ENCODE peak calls at places on chromosomes 13 and 19, in eight cellular contexts. S, D, U, J, F, P, O and Z are unnamed samples.
A peak's percentile ranks its signal among the peaks of the same experiment; 100 is the strongest.

GRCh38 chr13:35927554-35927953 is 203.6 kb downstream of the DCLK1 start:
- DNase-seq in S (no peak), D (no peak), U (peak; percentile 94), J (no peak), F (no peak), P (no peak), O (no peak), Z (no peak)

GRCh38 chr19:1062387-1063029 is 4.5 kb upstream of the ARHGAP45 start:
- DNase-seq in S (peak; percentile 72), D (no peak), U (no peak), J (no peak), F (no peak), P (no peak), O (no peak), Z (no peak)

GRCh38 chr13:36412736-36413135 is 19.6 kb upstream of the CCNA1 start:
- DNase-seq in S (no peak), D (no peak), U (no peak), J (no peak), F (no peak), P (no peak), O (no peak), Z (no peak)

GRCh38 chr13:62799931-62800436 is 1384.3 kb upstream of the PCDH20 start:
- DNase-seq in S (no peak), D (no peak), U (no peak), J (no peak), F (no peak), P (no peak), O (no peak), Z (no peak)

GRCh38 chr13:26962671-26963070 is 202.1 kb upstream of the GPR12 start:
- DNase-seq in S (no peak), D (no peak), U (no peak), J (no peak), F (no peak), P (no peak), O (no peak), Z (no peak)

GRCh38 chr13:39818953-39819352 is 163.5 kb downstream of the COG6 start:
- DNase-seq in S (no peak), D (no peak), U (no peak), J (no peak), F (no peak), P (no peak), O (no peak), Z (no peak)

GRCh38 chr13:32314271-32314967 is 744 bp downstream of the ZAR1L start:
- DNase-seq in S (no peak), D (no peak), U (no peak), J (no peak), F (no peak), P (peak; percentile 34), O (no peak), Z (no peak)

GRCh38 chr19:31981545-31981944 is 363.9 kb upstream of the ZNF507 start:
- DNase-seq in S (no peak), D (no peak), U (no peak), J (no peak), F (no peak), P (no peak), O (no peak), Z (no peak)

GRCh38 chr19:2250765-2251576 is 1.8 kb downstream of the AMH start:
- DNase-seq in S (no peak), D (no peak), U (no peak), J (no peak), F (no peak), P (no peak), O (no peak), Z (no peak)

GRCh38 chr19:50832666-50833065 is 708 bp downstream of the KLK15 start:
- DNase-seq in S (no peak), D (no peak), U (no peak), J (no peak), F (no peak), P (no peak), O (no peak), Z (no peak)

GRCh38 chr13:99979453-99980200 is 2.0 kb upstream of the ZIC2 start:
- DNase-seq in S (peak; percentile 70), D (no peak), U (no peak), J (no peak), F (no peak), P (no peak), O (peak; percentile 82), Z (no peak)

GRCh38 chr13:19618925-19619324 is 14.5 kb upstream of the MPHOSPH8 start:
- DNase-seq in S (peak; percentile 33), D (no peak), U (peak; percentile 63), J (peak; percentile 35), F (no peak), P (no peak), O (no peak), Z (no peak)

GRCh38 chr13:35714588-35714987 is 238.1 kb upstream of the MAB21L1 start:
- DNase-seq in S (peak; percentile 44), D (no peak), U (peak; percentile 27), J (no peak), F (no peak), P (peak; percentile 36), O (no peak), Z (no peak)

GRCh38 chr19:12647490-12648071 is 19.0 kb downstream of the MAN2B1 start:
- DNase-seq in S (peak; percentile 92), D (no peak), U (no peak), J (no peak), F (no peak), P (peak; percentile 71), O (no peak), Z (no peak)

GRCh38 chr13:34822681-34823080 is 119.4 kb upstream of the NBEA start:
- DNase-seq in S (no peak), D (no peak), U (no peak), J (no peak), F (no peak), P (no peak), O (no peak), Z (no peak)

GRCh38 chr13:30373727-30374126 is 48.6 kb upstream of the UBE2L5 start:
- DNase-seq in S (no peak), D (no peak), U (peak; percentile 76), J (no peak), F (peak; percentile 30), P (no peak), O (no peak), Z (peak; percentile 14)

GRCh38 chr19:38686530-38686888 is 39.1 kb downstream of the ACTN4 start:
- DNase-seq in S (peak; percentile 44), D (no peak), U (no peak), J (no peak), F (peak; percentile 60), P (no peak), O (no peak), Z (no peak)

GRCh38 chr13:33040116-33040515 is 23.9 kb downstream of the KL start:
- DNase-seq in S (no peak), D (no peak), U (no peak), J (no peak), F (no peak), P (no peak), O (no peak), Z (no peak)

GRCh38 chr19:50167314-50167721 is 4.2 kb upstream of the IZUMO2 start:
- DNase-seq in S (no peak), D (no peak), U (no peak), J (no peak), F (no peak), P (no peak), O (no peak), Z (no peak)

GRCh38 chr19:4376991-4377781 is 23.2 kb downstream of the SH3GL1 start:
- DNase-seq in S (no peak), D (no peak), U (no peak), J (no peak), F (no peak), P (peak; percentile 72), O (no peak), Z (no peak)

GRCh38 chr13:45966715-45967114 is 85.8 kb downstream of the ZC3H13 start:
- DNase-seq in S (no peak), D (no peak), U (no peak), J (no peak), F (no peak), P (no peak), O (no peak), Z (no peak)

GRCh38 chr19:11373166-11373884 is 1.1 kb upstream of the SWSAP1 start:
- DNase-seq in S (peak; percentile 74), D (no peak), U (no peak), J (no peak), F (no peak), P (no peak), O (peak; percentile 89), Z (no peak)

GRCh38 chr13:45695198-45695730 is 6.9 kb upstream of the CBY2 start:
- DNase-seq in S (no peak), D (no peak), U (no peak), J (no peak), F (no peak), P (no peak), O (no peak), Z (no peak)

GRCh38 chr19:32896516-32897214 is 27.1 kb upstream of the SLC7A9 start:
- DNase-seq in S (no peak), D (no peak), U (no peak), J (no peak), F (no peak), P (no peak), O (no peak), Z (no peak)

GRCh38 chr19:19538767-19539166 is 702 bp downstream of the CILP2 start:
- DNase-seq in S (peak; percentile 52), D (no peak), U (no peak), J (no peak), F (no peak), P (no peak), O (no peak), Z (no peak)

GRCh38 chr19:6800991-6801396 is 28.5 kb downstream of the VAV1 start:
- DNase-seq in S (peak; percentile 30), D (no peak), U (no peak), J (peak; percentile 39), F (no peak), P (no peak), O (no peak), Z (no peak)

GRCh38 chr19:12946092-12946845 is 607 bp downstream of the RAD23A start:
- DNase-seq in S (peak; percentile 87), D (no peak), U (peak; percentile 61), J (peak; percentile 41), F (peak; percentile 37), P (peak; percentile 79), O (peak; percentile 40), Z (peak; percentile 34)